ENCODE peak calls at places on chromosomes 4 and X, in four cellular contexts. One of them, this sample, is unnamed.

GRCh38 chr4:150283689-150284088 is 205.4 kb downstream of the DCLK2 start:
- DNase-seq in GM12878: no peak
- DNase-seq in K562: no peak
- DNase-seq in HEK293T: no peak
- DNase-seq in this sample: no peak

GRCh38 chrX:3951859-3952258 is 238.4 kb upstream of the PRKX start:
- DNase-seq in K562: no peak
- DNase-seq in HEK293T: no peak
- DNase-seq in GM12878: no peak
- DNase-seq in this sample: no peak

GRCh38 chrX:63250253-63250868 is 100.8 kb downstream of the SPIN4 start:
- DNase-seq in HEK293T: peak; percentile 36
- DNase-seq in GM12878: peak; percentile 60
- DNase-seq in K562: peak; percentile 19
- DNase-seq in this sample: peak; percentile 61

GRCh38 chrX:131288738-131289511 is at the start of gene IGSF1:
- DNase-seq in HEK293T: peak; percentile 49
- DNase-seq in K562: peak; percentile 45
- DNase-seq in GM12878: no peak
- DNase-seq in this sample: peak; percentile 17

GRCh38 chr4:7371122-7371941 is 63.4 kb downstream of the PSAPL1 start:
- DNase-seq in GM12878: no peak
- DNase-seq in HEK293T: no peak
- DNase-seq in K562: no peak
- DNase-seq in this sample: no peak

GRCh38 chr4:74364649-74365491 is at the start of gene EREG:
- DNase-seq in HEK293T: peak; percentile 10
- DNase-seq in GM12878: no peak
- DNase-seq in K562: peak; percentile 36
- DNase-seq in this sample: no peak

GRCh38 chr4:87880106-87880505 is 47.3 kb downstream of the MEPE start:
- DNase-seq in K562: no peak
- DNase-seq in HEK293T: no peak
- DNase-seq in GM12878: no peak
- DNase-seq in this sample: no peak

GRCh38 chr4:48796191-48796926 is 16.3 kb upstream of the FRYL start:
- DNase-seq in GM12878: no peak
- DNase-seq in K562: no peak
- DNase-seq in HEK293T: no peak
- DNase-seq in this sample: no peak

GRCh38 chr4:152259866-152260265 is 276.0 kb downstream of the FBXW7 start:
- DNase-seq in K562: no peak
- DNase-seq in GM12878: no peak
- DNase-seq in HEK293T: no peak
- DNase-seq in this sample: no peak

GRCh38 chr4:117447925-117448324 is 362.5 kb upstream of the TRAM1L1 start:
- DNase-seq in HEK293T: no peak
- DNase-seq in GM12878: no peak
- DNase-seq in K562: no peak
- DNase-seq in this sample: peak; percentile 12

GRCh38 chrX:39638526-39638925 is 459.2 kb downstream of the BCOR start:
- DNase-seq in GM12878: no peak
- DNase-seq in HEK293T: no peak
- DNase-seq in K562: peak; percentile 41
- DNase-seq in this sample: no peak

GRCh38 chrX:9927638-9928037 is 39.5 kb upstream of the CLDN34 start:
- DNase-seq in K562: no peak
- DNase-seq in GM12878: no peak
- DNase-seq in HEK293T: no peak
- DNase-seq in this sample: no peak
- TF ChIP-seq TARDBP in K562: no peak
- TF ChIP-seq TARDBP in GM12878: no peak
- TF ChIP-seq TARDBP in HEK293T: no peak
- TF ChIP-seq TARDBP in this sample: no peak

DNA sequence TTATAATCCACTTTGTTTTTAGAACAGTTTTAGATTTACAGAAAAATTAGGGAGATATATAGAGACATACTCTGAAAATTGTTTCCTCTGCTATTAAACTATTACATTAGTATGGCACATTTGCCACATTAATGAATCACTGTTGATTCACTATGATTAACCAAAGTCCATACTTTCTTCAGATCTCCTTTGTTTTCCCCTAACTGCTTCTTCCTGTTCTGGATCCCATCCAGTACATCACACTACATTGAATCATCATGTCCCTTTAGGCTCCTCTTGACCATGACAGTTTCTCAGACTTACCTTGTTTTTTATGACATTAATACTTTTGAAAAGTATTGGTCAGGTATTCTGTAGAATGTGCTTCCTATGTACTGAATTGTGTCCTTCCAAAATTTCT is 109.2 kb upstream of the EDNRA start:
- DNase-seq in GM12878: no peak
- DNase-seq in K562: no peak
- DNase-seq in HEK293T: no peak
- DNase-seq in this sample: no peak
- TF ChIP-seq TARDBP in GM12878: no peak
- TF ChIP-seq TARDBP in K562: no peak
- TF ChIP-seq TARDBP in HEK293T: no peak
- TF ChIP-seq TARDBP in this sample: no peak

GRCh38 chr4:4994312-4995097 is 24.8 kb downstream of the CYTL1 start:
- DNase-seq in K562: no peak
- DNase-seq in GM12878: no peak
- DNase-seq in HEK293T: no peak
- DNase-seq in this sample: no peak
- TF ChIP-seq TARDBP in K562: no peak
- TF ChIP-seq TARDBP in GM12878: no peak
- TF ChIP-seq TARDBP in HEK293T: no peak
- TF ChIP-seq TARDBP in this sample: no peak

DNA sequence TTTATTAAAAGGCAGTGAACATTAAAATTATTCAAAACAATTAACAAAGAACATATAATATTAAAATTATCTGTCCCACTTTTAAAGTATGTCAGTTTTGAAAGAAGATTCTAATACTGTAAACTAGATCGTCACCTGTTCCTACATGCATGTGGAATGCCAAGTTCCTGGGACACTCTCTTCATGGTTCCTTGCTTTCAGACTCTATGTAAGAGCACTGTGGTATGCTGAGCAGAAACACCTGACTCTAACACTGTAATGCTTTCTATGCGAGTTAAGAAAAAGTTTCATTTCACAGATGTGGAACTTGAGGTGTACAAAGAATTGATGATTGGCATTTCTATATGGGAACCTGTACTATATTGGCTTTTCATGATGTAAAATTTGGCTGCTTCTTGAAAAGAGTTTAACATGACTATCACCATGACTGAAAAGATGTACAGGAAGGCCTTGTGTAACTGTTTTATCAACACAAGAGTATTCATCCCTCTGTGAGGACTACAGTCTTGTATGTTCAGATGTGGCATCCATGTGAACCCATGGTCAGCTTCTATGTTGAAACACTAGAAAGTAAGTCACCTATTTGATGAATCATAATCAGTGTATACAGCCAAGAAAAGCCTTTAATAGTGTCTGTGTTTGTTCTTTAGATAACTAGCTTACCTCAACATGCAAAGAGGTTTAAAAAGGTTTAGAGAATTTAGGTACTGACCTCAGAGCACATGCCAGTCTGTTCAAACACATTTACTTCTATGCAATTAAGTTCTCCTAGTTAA is 354.5 kb downstream of the ARHGAP24 start:
- DNase-seq in GM12878: no peak
- DNase-seq in K562: no peak
- DNase-seq in HEK293T: no peak
- DNase-seq in this sample: no peak
- TF ChIP-seq TARDBP in GM12878: no peak
- TF ChIP-seq TARDBP in K562: no peak
- TF ChIP-seq TARDBP in HEK293T: no peak
- TF ChIP-seq TARDBP in this sample: no peak

DNA sequence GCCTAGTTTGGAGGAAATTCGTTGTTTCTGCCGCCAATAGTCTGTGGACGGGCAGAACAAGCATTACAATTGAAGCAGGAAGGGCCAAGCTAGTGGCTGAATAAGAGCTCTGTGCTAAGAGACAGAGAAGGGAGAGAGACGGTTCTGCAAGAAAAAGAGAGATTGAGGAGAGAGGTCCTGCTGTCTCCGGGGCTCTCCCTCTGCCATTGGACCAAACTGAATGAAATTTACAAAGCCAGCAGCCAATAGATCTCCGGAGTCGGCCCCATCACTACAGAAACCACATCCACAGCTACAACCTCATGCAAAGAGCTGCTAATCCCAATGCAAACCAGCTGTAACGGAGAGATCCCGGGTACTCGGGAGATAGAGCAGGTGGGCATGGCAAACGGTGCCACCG is at the start of gene NLGN4X:
- DNase-seq in GM12878: no peak
- DNase-seq in K562: no peak
- DNase-seq in HEK293T: no peak
- DNase-seq in this sample: no peak
- TF ChIP-seq TARDBP in GM12878: no peak
- TF ChIP-seq TARDBP in K562: no peak
- TF ChIP-seq TARDBP in HEK293T: no peak
- TF ChIP-seq TARDBP in this sample: no peak

DNA sequence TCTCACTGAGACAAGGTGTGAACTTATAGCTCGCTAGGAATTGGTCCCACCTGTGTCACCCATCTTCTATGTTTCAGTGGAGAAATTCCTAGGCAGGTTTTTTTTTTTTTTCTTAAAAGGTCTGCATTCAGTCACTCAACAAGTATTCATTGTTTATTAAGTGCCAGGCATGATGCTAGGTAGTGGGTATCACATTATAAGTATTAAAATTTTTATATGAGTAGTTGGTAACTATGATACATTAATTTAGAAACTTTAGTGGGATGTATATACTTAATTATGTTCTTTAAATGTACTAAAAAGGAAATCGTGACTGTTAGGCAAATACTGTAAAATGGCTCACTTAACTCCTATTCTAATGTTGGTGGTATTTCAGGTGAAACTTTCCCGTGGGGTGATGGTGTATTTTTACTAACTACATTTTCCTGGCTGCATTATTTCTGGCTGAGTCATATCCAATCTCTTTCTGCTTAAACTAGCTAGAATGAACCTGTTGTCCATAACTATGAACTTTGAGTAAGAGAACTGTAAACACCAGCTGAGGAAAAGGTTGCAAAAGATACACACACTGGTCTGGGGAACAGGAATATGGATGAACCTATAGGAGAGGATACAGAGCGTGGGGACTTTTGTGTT is 49.3 kb upstream of the MED14 start:
- DNase-seq in GM12878: no peak
- DNase-seq in K562: no peak
- DNase-seq in HEK293T: no peak
- DNase-seq in this sample: peak; percentile 63
- TF ChIP-seq TARDBP in GM12878: no peak
- TF ChIP-seq TARDBP in K562: no peak
- TF ChIP-seq TARDBP in HEK293T: no peak
- TF ChIP-seq TARDBP in this sample: no peak

GRCh38 chrX:117376460-117376859 is 740.1 kb downstream of the KLHL13 start:
- DNase-seq in K562: no peak
- DNase-seq in GM12878: no peak
- DNase-seq in HEK293T: no peak
- DNase-seq in this sample: peak; percentile 2
- TF ChIP-seq TARDBP in K562: no peak
- TF ChIP-seq TARDBP in GM12878: no peak
- TF ChIP-seq TARDBP in HEK293T: no peak
- TF ChIP-seq TARDBP in this sample: no peak

GRCh38 chrX:118688935-118689334 is 38.5 kb upstream of the IL13RA1 start:
- DNase-seq in HEK293T: no peak
- DNase-seq in K562: no peak
- DNase-seq in GM12878: no peak
- DNase-seq in this sample: no peak
- TF ChIP-seq TARDBP in HEK293T: no peak
- TF ChIP-seq TARDBP in K562: no peak
- TF ChIP-seq TARDBP in GM12878: no peak
- TF ChIP-seq TARDBP in this sample: no peak

DNA sequence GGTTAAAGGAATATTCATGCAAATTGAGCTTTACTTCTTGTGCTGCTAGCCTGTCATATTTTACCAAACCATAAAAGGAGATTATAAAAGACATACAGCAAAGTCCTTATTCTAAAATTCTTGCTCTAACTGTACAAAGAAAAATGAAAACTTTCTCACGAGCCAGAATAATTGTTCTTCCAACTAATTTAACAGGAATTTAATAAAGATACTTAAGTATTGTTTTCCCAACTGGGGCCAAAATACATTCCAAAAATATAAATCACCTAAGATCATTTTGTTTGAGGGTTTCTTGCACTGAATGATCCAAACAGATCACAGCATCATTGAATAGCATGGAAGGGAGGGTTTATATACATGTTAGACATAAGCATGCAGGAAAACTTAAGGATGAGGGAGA is 127.1 kb upstream of the PCDH18 start:
- DNase-seq in HEK293T: no peak
- DNase-seq in K562: no peak
- DNase-seq in GM12878: no peak
- DNase-seq in this sample: no peak
- TF ChIP-seq TARDBP in HEK293T: no peak
- TF ChIP-seq TARDBP in K562: no peak
- TF ChIP-seq TARDBP in GM12878: no peak
- TF ChIP-seq TARDBP in this sample: no peak